ENCODE peak calls at places on chromosomes 16 and 17, in six cellular contexts. One of them, this sample, is unnamed.

GRCh38 chr17:65102788-65103187 is 34.4 kb upstream of the RGS9 start:
- DNase-seq in lower leg skin: peak; percentile 31
- DNase-seq in foreskin fibroblast: no peak
- DNase-seq in AG10803: no peak
- DNase-seq in tibial artery: no peak
- DNase-seq in kidney: no peak
- DNase-seq in this sample: no peak

GRCh38 chr16:20517149-20517548 is 59.0 kb downstream of the ACSM2B start:
- DNase-seq in kidney: no peak
- DNase-seq in tibial artery: no peak
- DNase-seq in AG10803: no peak
- DNase-seq in lower leg skin: no peak
- DNase-seq in foreskin fibroblast: no peak
- DNase-seq in this sample: no peak

GRCh38 chr16:53565300-53565699 is 62.3 kb upstream of the AKTIP start:
- DNase-seq in foreskin fibroblast: no peak
- DNase-seq in tibial artery: no peak
- DNase-seq in lower leg skin: no peak
- DNase-seq in kidney: no peak
- DNase-seq in AG10803: peak; percentile 31
- DNase-seq in this sample: no peak

GRCh38 chr16:11328172-11329079 is 16.8 kb upstream of the RMI2 start:
- DNase-seq in tibial artery: no peak
- DNase-seq in lower leg skin: no peak
- DNase-seq in foreskin fibroblast: peak; percentile 91
- DNase-seq in kidney: peak; percentile 92
- DNase-seq in AG10803: peak; percentile 94
- DNase-seq in this sample: peak; percentile 84

GRCh38 chr17:41624208-41625101 is at the start of gene KRT17:
- DNase-seq in tibial artery: peak; percentile 65
- DNase-seq in kidney: peak; percentile 67
- DNase-seq in AG10803: no peak
- DNase-seq in lower leg skin: no peak
- DNase-seq in foreskin fibroblast: no peak
- DNase-seq in this sample: no peak

GRCh38 chr17:63984651-63985386 is 12.1 kb upstream of the SCN4A start:
- DNase-seq in kidney: peak; percentile 86
- DNase-seq in lower leg skin: peak; percentile 94
- DNase-seq in foreskin fibroblast: peak; percentile 87
- DNase-seq in AG10803: peak; percentile 94
- DNase-seq in tibial artery: no peak
- DNase-seq in this sample: peak; percentile 87

GRCh38 chr17:53119773-53120172 is 703.0 kb upstream of the KIF2B start:
- DNase-seq in lower leg skin: no peak
- DNase-seq in AG10803: no peak
- DNase-seq in kidney: no peak
- DNase-seq in foreskin fibroblast: no peak
- DNase-seq in tibial artery: no peak
- DNase-seq in this sample: no peak

GRCh38 chr16:11078812-11079459 is 134.6 kb downstream of the CLEC16A start:
- DNase-seq in AG10803: peak; percentile 91
- DNase-seq in lower leg skin: no peak
- DNase-seq in kidney: no peak
- DNase-seq in tibial artery: peak; percentile 76
- DNase-seq in foreskin fibroblast: peak; percentile 79
- DNase-seq in this sample: peak; percentile 79

GRCh38 chr17:63550816-63551639 is 751 bp downstream of the DCAF7 start:
- DNase-seq in foreskin fibroblast: no peak
- DNase-seq in tibial artery: no peak
- DNase-seq in AG10803: peak; percentile 7
- DNase-seq in lower leg skin: peak; percentile 78
- DNase-seq in kidney: no peak
- DNase-seq in this sample: peak; percentile 31

GRCh38 chr17:39139137-39139516 is 12.3 kb downstream of the PLXDC1 start:
- DNase-seq in kidney: no peak
- DNase-seq in AG10803: peak; percentile 91
- DNase-seq in tibial artery: no peak
- DNase-seq in lower leg skin: no peak
- DNase-seq in foreskin fibroblast: peak; percentile 84
- DNase-seq in this sample: peak; percentile 94

GRCh38 chr17:12514596-12514995 is 151.1 kb upstream of the MYOCD start:
- DNase-seq in AG10803: peak; percentile 16
- DNase-seq in lower leg skin: no peak
- DNase-seq in foreskin fibroblast: no peak
- DNase-seq in kidney: no peak
- DNase-seq in tibial artery: no peak
- DNase-seq in this sample: no peak

GRCh38 chr16:63187638-63188037 is 1151.4 kb upstream of the CDH8 start:
- DNase-seq in kidney: no peak
- DNase-seq in foreskin fibroblast: no peak
- DNase-seq in AG10803: no peak
- DNase-seq in tibial artery: no peak
- DNase-seq in lower leg skin: no peak
- DNase-seq in this sample: no peak

GRCh38 chr17:67364847-67365761 is 1.3 kb downstream of the PSMD12 start:
- DNase-seq in AG10803: no peak
- DNase-seq in tibial artery: no peak
- DNase-seq in lower leg skin: no peak
- DNase-seq in foreskin fibroblast: no peak
- DNase-seq in kidney: no peak
- DNase-seq in this sample: no peak

GRCh38 chr17:47821424-47822379 is at the start of gene OSBPL7:
- DNase-seq in kidney: peak; percentile 94
- DNase-seq in foreskin fibroblast: peak; percentile 77
- DNase-seq in lower leg skin: peak; percentile 90
- DNase-seq in AG10803: peak; percentile 74
- DNase-seq in tibial artery: peak; percentile 83
- DNase-seq in this sample: peak; percentile 81
- TF ChIP-seq CTCF in kidney: peak; percentile 44
- TF ChIP-seq CTCF in foreskin fibroblast: no peak
- TF ChIP-seq CTCF in lower leg skin: no peak
- TF ChIP-seq CTCF in AG10803: peak; percentile 2
- TF ChIP-seq CTCF in tibial artery: no peak
- TF ChIP-seq CTCF in this sample: peak; percentile 13

GRCh38 chr16:46689492-46690280 is at the start of gene ORC6:
- DNase-seq in foreskin fibroblast: peak; percentile 92
- DNase-seq in AG10803: peak; percentile 95
- DNase-seq in lower leg skin: peak; percentile 100
- DNase-seq in tibial artery: peak; percentile 98
- DNase-seq in kidney: peak; percentile 99
- DNase-seq in this sample: peak; percentile 96

GRCh38 chr16:46687486-46687885 is 1.5 kb downstream of the VPS35 start:
- DNase-seq in tibial artery: no peak
- DNase-seq in foreskin fibroblast: no peak
- DNase-seq in lower leg skin: no peak
- DNase-seq in kidney: no peak
- DNase-seq in AG10803: no peak
- DNase-seq in this sample: no peak

GRCh38 chr16:46688101-46688656 is 799 bp downstream of the VPS35 start:
- DNase-seq in kidney: no peak
- DNase-seq in foreskin fibroblast: no peak
- DNase-seq in AG10803: no peak
- DNase-seq in lower leg skin: no peak
- DNase-seq in tibial artery: no peak
- DNase-seq in this sample: peak; percentile 16

GRCh38 chr16:46690281-46691178 is 1.1 kb downstream of the ORC6 start:
- DNase-seq in kidney: peak; percentile 75
- DNase-seq in foreskin fibroblast: peak; percentile 20
- DNase-seq in lower leg skin: no peak
- DNase-seq in tibial artery: no peak
- DNase-seq in AG10803: peak; percentile 24
- DNase-seq in this sample: no peak

GRCh38 chr16:46688657-46689491 is at the start of gene VPS35:
- DNase-seq in AG10803: peak; percentile 98
- DNase-seq in foreskin fibroblast: peak; percentile 98
- DNase-seq in tibial artery: peak; percentile 100
- DNase-seq in lower leg skin: peak; percentile 100
- DNase-seq in kidney: peak; percentile 100
- DNase-seq in this sample: peak; percentile 98
- TF ChIP-seq CTCF in AG10803: peak; percentile 32
- TF ChIP-seq CTCF in foreskin fibroblast: no peak
- TF ChIP-seq CTCF in tibial artery: no peak
- TF ChIP-seq CTCF in lower leg skin: no peak
- TF ChIP-seq CTCF in kidney: no peak
- TF ChIP-seq CTCF in this sample: peak; percentile 51

GRCh38 chr17:75077072-75077489 is 10.7 kb upstream of the SLC16A5 start:
- DNase-seq in foreskin fibroblast: no peak
- DNase-seq in tibial artery: no peak
- DNase-seq in kidney: peak; percentile 79
- DNase-seq in lower leg skin: no peak
- DNase-seq in AG10803: no peak
- DNase-seq in this sample: no peak

GRCh38 chr17:75075597-75076253 is 12.0 kb upstream of the SLC16A5 start:
- DNase-seq in lower leg skin: no peak
- DNase-seq in kidney: no peak
- DNase-seq in AG10803: no peak
- DNase-seq in tibial artery: no peak
- DNase-seq in foreskin fibroblast: no peak
- DNase-seq in this sample: no peak

GRCh38 chr17:75079023-75079373 is 8.8 kb upstream of the SLC16A5 start:
- DNase-seq in AG10803: no peak
- DNase-seq in lower leg skin: no peak
- DNase-seq in kidney: no peak
- DNase-seq in foreskin fibroblast: no peak
- DNase-seq in tibial artery: no peak
- DNase-seq in this sample: no peak

GRCh38 chr17:75078097-75079022 is 9.4 kb upstream of the SLC16A5 start:
- DNase-seq in tibial artery: no peak
- DNase-seq in kidney: peak; percentile 95
- DNase-seq in foreskin fibroblast: peak; percentile 83
- DNase-seq in AG10803: peak; percentile 79
- DNase-seq in lower leg skin: no peak
- DNase-seq in this sample: peak; percentile 80

DNA sequence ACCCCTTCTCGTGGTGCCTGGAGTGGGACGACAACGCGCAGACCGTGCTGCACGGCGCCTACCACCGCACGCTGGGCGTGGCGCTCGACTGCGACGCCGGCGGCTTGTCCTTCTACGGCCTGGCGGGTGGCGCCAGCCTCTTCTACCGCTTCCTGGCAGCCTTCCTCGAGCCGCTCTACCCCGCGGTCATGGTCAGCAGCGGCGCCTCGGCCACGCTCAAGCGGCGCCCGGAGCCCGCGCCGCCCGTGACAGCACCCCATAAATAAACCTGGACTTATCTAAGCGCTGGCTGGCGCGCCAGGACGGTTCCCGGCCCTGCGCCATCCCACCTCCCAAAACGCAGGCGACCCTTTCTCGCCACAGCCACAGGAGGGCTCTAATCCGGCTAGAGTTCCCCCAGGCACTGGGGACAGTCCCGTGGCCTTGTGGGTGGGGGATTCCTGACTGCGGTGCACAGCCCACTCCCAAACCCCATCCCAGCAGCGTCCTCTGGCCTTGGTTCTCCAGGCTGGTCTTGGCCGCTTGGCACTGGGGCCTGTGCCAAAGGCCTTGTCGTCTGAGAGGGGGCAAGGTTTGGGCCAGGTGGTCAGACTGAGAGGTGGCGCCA is 10.2 kb upstream of the SLC16A5 start:
- DNase-seq in AG10803: peak; percentile 38
- DNase-seq in lower leg skin: no peak
- DNase-seq in tibial artery: peak; percentile 88
- DNase-seq in foreskin fibroblast: no peak
- DNase-seq in kidney: peak; percentile 92
- DNase-seq in this sample: no peak
- TF ChIP-seq CTCF in AG10803: no peak
- TF ChIP-seq CTCF in lower leg skin: no peak
- TF ChIP-seq CTCF in tibial artery: no peak
- TF ChIP-seq CTCF in foreskin fibroblast: no peak
- TF ChIP-seq CTCF in kidney: peak; percentile 12
- TF ChIP-seq CTCF in this sample: peak; percentile 9

GRCh38 chr17:28712037-28712704 is 483 bp upstream of the PROCA1 start:
- DNase-seq in tibial artery: no peak
- DNase-seq in lower leg skin: peak; percentile 92
- DNase-seq in AG10803: no peak
- DNase-seq in foreskin fibroblast: no peak
- DNase-seq in kidney: peak; percentile 88
- DNase-seq in this sample: no peak
- TF ChIP-seq CTCF in tibial artery: no peak
- TF ChIP-seq CTCF in lower leg skin: no peak
- TF ChIP-seq CTCF in AG10803: no peak
- TF ChIP-seq CTCF in foreskin fibroblast: no peak
- TF ChIP-seq CTCF in kidney: no peak
- TF ChIP-seq CTCF in this sample: peak; percentile 29

GRCh38 chr16:56203052-56203451 is 11.8 kb downstream of the GNAO1 start:
- DNase-seq in AG10803: no peak
- DNase-seq in kidney: no peak
- DNase-seq in foreskin fibroblast: no peak
- DNase-seq in tibial artery: no peak
- DNase-seq in lower leg skin: no peak
- DNase-seq in this sample: peak; percentile 16
- TF ChIP-seq CTCF in AG10803: no peak
- TF ChIP-seq CTCF in kidney: peak; percentile 13
- TF ChIP-seq CTCF in foreskin fibroblast: no peak
- TF ChIP-seq CTCF in tibial artery: no peak
- TF ChIP-seq CTCF in lower leg skin: no peak
- TF ChIP-seq CTCF in this sample: peak; percentile 42

GRCh38 chr16:88628512-88628974 is 9.8 kb upstream of the IL17C start:
- DNase-seq in lower leg skin: no peak
- DNase-seq in tibial artery: no peak
- DNase-seq in AG10803: no peak
- DNase-seq in foreskin fibroblast: no peak
- DNase-seq in kidney: no peak
- DNase-seq in this sample: no peak
- TF ChIP-seq CTCF in lower leg skin: no peak
- TF ChIP-seq CTCF in tibial artery: no peak
- TF ChIP-seq CTCF in AG10803: peak; percentile 14
- TF ChIP-seq CTCF in foreskin fibroblast: peak; percentile 31
- TF ChIP-seq CTCF in kidney: peak; percentile 9
- TF ChIP-seq CTCF in this sample: peak; percentile 61

DNA sequence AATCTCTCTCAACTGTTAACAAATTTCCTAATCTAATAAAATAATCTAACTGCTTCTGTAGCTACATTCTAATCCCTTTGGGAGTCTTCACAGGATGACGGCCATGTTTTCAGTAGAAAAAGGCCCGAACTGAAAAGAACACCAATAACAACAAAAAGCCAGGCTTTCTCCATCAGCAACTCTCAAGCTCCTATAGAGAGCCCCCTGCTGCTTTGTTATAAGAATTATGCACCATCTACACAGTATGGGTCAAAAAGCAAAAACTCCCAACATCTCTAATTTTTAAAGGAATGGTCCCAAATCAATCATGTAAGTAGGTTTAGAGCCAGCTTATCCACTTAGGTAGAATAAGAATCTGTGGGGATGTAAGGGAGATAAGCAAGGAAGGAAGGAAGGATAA is 163.6 kb upstream of the C17orf78 start:
- DNase-seq in kidney: no peak
- DNase-seq in tibial artery: no peak
- DNase-seq in lower leg skin: no peak
- DNase-seq in AG10803: no peak
- DNase-seq in foreskin fibroblast: no peak
- DNase-seq in this sample: peak; percentile 13
- TF ChIP-seq CTCF in kidney: no peak
- TF ChIP-seq CTCF in tibial artery: no peak
- TF ChIP-seq CTCF in lower leg skin: no peak
- TF ChIP-seq CTCF in AG10803: peak; percentile 23
- TF ChIP-seq CTCF in foreskin fibroblast: peak; percentile 31
- TF ChIP-seq CTCF in this sample: peak; percentile 61